ENCODE peak calls at places on chromosome 15, in five cellular contexts. One of them, this sample, is unnamed.

GRCh38 chr15:50531763-50532162 is 14.7 kb downstream of the USP50 start:
- DNase-seq in HCT116: no peak
- DNase-seq in H1: no peak
- DNase-seq in HepG2: no peak
- DNase-seq in K562: no peak
- DNase-seq in this sample: no peak

GRCh38 chr15:36501063-36501678 is 78.3 kb upstream of the CDIN1 start:
- DNase-seq in HCT116: peak
- DNase-seq in H1: no peak
- DNase-seq in HepG2: peak
- DNase-seq in K562: peak
- DNase-seq in this sample: peak

GRCh38 chr15:67089218-67090193 is 24.1 kb downstream of the SMAD3 start:
- DNase-seq in HCT116: no peak
- DNase-seq in H1: no peak
- DNase-seq in HepG2: no peak
- DNase-seq in K562: no peak
- DNase-seq in this sample: no peak

GRCh38 chr15:55758580-55758986 is 15.6 kb upstream of the PRTG start:
- DNase-seq in HCT116: no peak
- DNase-seq in H1: no peak
- DNase-seq in HepG2: no peak
- DNase-seq in K562: no peak
- DNase-seq in this sample: no peak

GRCh38 chr15:96330450-96331140 is at the start of gene NR2F2:
- DNase-seq in HCT116: peak
- DNase-seq in H1: peak
- DNase-seq in HepG2: peak
- DNase-seq in K562: peak
- DNase-seq in this sample: peak

GRCh38 chr15:57146394-57147140 is 228.1 kb downstream of the TCF12 start:
- DNase-seq in HCT116: peak
- DNase-seq in H1: no peak
- DNase-seq in HepG2: peak
- DNase-seq in K562: peak
- DNase-seq in this sample: peak

GRCh38 chr15:46170326-46170725 is 535.5 kb downstream of the SQOR start:
- DNase-seq in HCT116: no peak
- DNase-seq in H1: no peak
- DNase-seq in HepG2: no peak
- DNase-seq in K562: no peak
- DNase-seq in this sample: no peak

GRCh38 chr15:23687143-23687470 is at the start of gene NDN:
- DNase-seq in HCT116: no peak
- DNase-seq in H1: no peak
- DNase-seq in HepG2: no peak
- DNase-seq in K562: peak
- DNase-seq in this sample: no peak

GRCh38 chr15:43799209-43799944 is 643 bp downstream of the SERINC4 start:
- DNase-seq in HCT116: no peak
- DNase-seq in H1: no peak
- DNase-seq in HepG2: no peak
- DNase-seq in K562: peak
- DNase-seq in this sample: peak

GRCh38 chr15:98518823-98519561 is 129.3 kb upstream of the IGF1R start:
- DNase-seq in HCT116: peak
- DNase-seq in H1: peak
- DNase-seq in HepG2: peak
- DNase-seq in K562: peak
- DNase-seq in this sample: peak

GRCh38 chr15:46014532-46014931 is 379.7 kb downstream of the SQOR start:
- DNase-seq in HCT116: no peak
- DNase-seq in H1: no peak
- DNase-seq in HepG2: no peak
- DNase-seq in K562: no peak
- DNase-seq in this sample: no peak

GRCh38 chr15:31216210-31216911 is 110.3 kb upstream of the KLF13 start:
- DNase-seq in HCT116: no peak
- DNase-seq in H1: peak
- DNase-seq in HepG2: peak
- DNase-seq in K562: peak
- DNase-seq in this sample: peak

GRCh38 chr15:101501703-101502373 is 12.3 kb upstream of the PCSK6 start:
- DNase-seq in HCT116: peak
- DNase-seq in H1: peak
- DNase-seq in HepG2: peak
- DNase-seq in K562: peak
- DNase-seq in this sample: no peak

GRCh38 chr15:71651750-71652186 is 158.6 kb upstream of the NR2E3 start:
- DNase-seq in HCT116: peak
- DNase-seq in H1: no peak
- DNase-seq in HepG2: peak
- DNase-seq in K562: no peak
- DNase-seq in this sample: peak

GRCh38 chr15:33699691-33700447 is 268.4 kb upstream of the CHRM5 start:
- DNase-seq in HCT116: no peak
- DNase-seq in H1: no peak
- DNase-seq in HepG2: peak
- DNase-seq in K562: no peak
- DNase-seq in this sample: peak

GRCh38 chr15:70752142-70752754 is 11.1 kb downstream of the UACA start:
- DNase-seq in HCT116: no peak
- DNase-seq in H1: no peak
- DNase-seq in HepG2: no peak
- DNase-seq in K562: no peak
- DNase-seq in this sample: no peak

GRCh38 chr15:56919708-56920637 is 1.5 kb downstream of the TCF12 start:
- DNase-seq in HCT116: no peak
- DNase-seq in H1: no peak
- DNase-seq in HepG2: peak
- DNase-seq in K562: peak
- DNase-seq in this sample: peak

GRCh38 chr15:28084547-28084946 is 14.6 kb downstream of the OCA2 start:
- DNase-seq in HCT116: no peak
- DNase-seq in H1: no peak
- DNase-seq in HepG2: no peak
- DNase-seq in K562: no peak
- DNase-seq in this sample: no peak

GRCh38 chr15:77224352-77224751 is 153.4 kb upstream of the TSPAN3 start:
- DNase-seq in HCT116: no peak
- DNase-seq in H1: no peak
- DNase-seq in HepG2: peak
- DNase-seq in K562: no peak
- DNase-seq in this sample: no peak

GRCh38 chr15:51600114-51600513 is 22.5 kb downstream of the DMXL2 start:
- DNase-seq in HCT116: peak
- DNase-seq in H1: no peak
- DNase-seq in HepG2: no peak
- DNase-seq in K562: no peak
- DNase-seq in this sample: no peak

GRCh38 chr15:52102468-52102867 is 10.1 kb downstream of the BCL2L10 start:
- DNase-seq in HCT116: no peak
- DNase-seq in H1: no peak
- DNase-seq in HepG2: no peak
- DNase-seq in K562: no peak
- DNase-seq in this sample: no peak

GRCh38 chr15:67025719-67026118 is 39.7 kb upstream of the SMAD3 start:
- DNase-seq in HCT116: no peak
- DNase-seq in H1: no peak
- DNase-seq in HepG2: no peak
- DNase-seq in K562: no peak
- DNase-seq in this sample: peak

GRCh38 chr15:50676799-50677483 is 9.7 kb downstream of the TRPM7 start:
- DNase-seq in HCT116: no peak
- DNase-seq in H1: no peak
- DNase-seq in HepG2: no peak
- DNase-seq in K562: peak
- DNase-seq in this sample: no peak

GRCh38 chr15:95629503-95630168 is 700.9 kb upstream of the NR2F2 start:
- DNase-seq in HCT116: no peak
- DNase-seq in H1: no peak
- DNase-seq in HepG2: no peak
- DNase-seq in K562: peak
- DNase-seq in this sample: no peak

GRCh38 chr15:59741274-59741906 is 52.3 kb upstream of the BNIP2 start:
- DNase-seq in HCT116: peak
- DNase-seq in H1: no peak
- DNase-seq in HepG2: peak
- DNase-seq in K562: peak
- DNase-seq in this sample: peak

GRCh38 chr15:63008333-63009049 is 34.1 kb upstream of the TPM1 start:
- DNase-seq in HCT116: no peak
- DNase-seq in H1: no peak
- DNase-seq in HepG2: no peak
- DNase-seq in K562: no peak
- DNase-seq in this sample: no peak
- TF ChIP-seq JUND in HCT116: no peak
- TF ChIP-seq JUND in H1: no peak
- TF ChIP-seq JUND in HepG2: no peak
- TF ChIP-seq JUND in K562: no peak
- TF ChIP-seq JUND in this sample: no peak

DNA sequence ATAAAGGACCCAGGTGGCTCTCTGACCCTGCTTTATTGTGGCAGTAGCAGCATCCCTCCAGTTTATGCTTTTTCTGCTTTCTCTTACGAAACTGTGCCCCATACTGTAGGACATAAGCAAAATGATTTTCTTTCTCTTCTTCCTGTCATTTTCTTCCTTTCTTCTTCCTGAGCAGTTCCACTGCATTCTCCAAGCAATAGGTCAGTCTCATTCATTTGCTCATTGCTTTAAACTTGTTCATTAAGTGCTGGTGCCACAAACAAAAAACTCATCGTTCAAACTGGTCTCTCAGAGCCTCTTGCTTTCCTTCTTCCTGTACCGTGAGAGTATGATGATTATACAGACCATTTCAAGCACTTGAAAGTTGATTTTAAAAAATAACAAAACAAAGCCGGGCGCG is 66.8 kb downstream of the PDE8A start:
- DNase-seq in HCT116: no peak
- DNase-seq in H1: no peak
- DNase-seq in HepG2: no peak
- DNase-seq in K562: no peak
- DNase-seq in this sample: no peak
- TF ChIP-seq JUND in HCT116: no peak
- TF ChIP-seq JUND in H1: no peak
- TF ChIP-seq JUND in HepG2: no peak
- TF ChIP-seq JUND in K562: no peak
- TF ChIP-seq JUND in this sample: no peak

GRCh38 chr15:83445653-83446052 is 1.5 kb upstream of the SH3GL3 start:
- DNase-seq in HCT116: no peak
- DNase-seq in H1: no peak
- DNase-seq in HepG2: no peak
- DNase-seq in K562: no peak
- DNase-seq in this sample: no peak

GRCh38 chr15:83449928-83450501 is 2.9 kb downstream of the SH3GL3 start:
- DNase-seq in HCT116: no peak
- DNase-seq in H1: no peak
- DNase-seq in HepG2: no peak
- DNase-seq in K562: no peak
- DNase-seq in this sample: no peak

GRCh38 chr15:83446417-83446816 is 724 bp upstream of the SH3GL3 start:
- DNase-seq in HCT116: no peak
- DNase-seq in H1: no peak
- DNase-seq in HepG2: no peak
- DNase-seq in K562: no peak
- DNase-seq in this sample: no peak

GRCh38 chr15:83446904-83447708 is at the start of gene SH3GL3:
- DNase-seq in HCT116: peak
- DNase-seq in H1: peak
- DNase-seq in HepG2: no peak
- DNase-seq in K562: peak
- DNase-seq in this sample: peak

GRCh38 chr15:83449250-83449671 is 2.1 kb downstream of the SH3GL3 start:
- DNase-seq in HCT116: no peak
- DNase-seq in H1: no peak
- DNase-seq in HepG2: no peak
- DNase-seq in K562: no peak
- DNase-seq in this sample: no peak
- TF ChIP-seq JUND in HCT116: no peak
- TF ChIP-seq JUND in H1: no peak
- TF ChIP-seq JUND in HepG2: no peak
- TF ChIP-seq JUND in K562: no peak
- TF ChIP-seq JUND in this sample: no peak

DNA sequence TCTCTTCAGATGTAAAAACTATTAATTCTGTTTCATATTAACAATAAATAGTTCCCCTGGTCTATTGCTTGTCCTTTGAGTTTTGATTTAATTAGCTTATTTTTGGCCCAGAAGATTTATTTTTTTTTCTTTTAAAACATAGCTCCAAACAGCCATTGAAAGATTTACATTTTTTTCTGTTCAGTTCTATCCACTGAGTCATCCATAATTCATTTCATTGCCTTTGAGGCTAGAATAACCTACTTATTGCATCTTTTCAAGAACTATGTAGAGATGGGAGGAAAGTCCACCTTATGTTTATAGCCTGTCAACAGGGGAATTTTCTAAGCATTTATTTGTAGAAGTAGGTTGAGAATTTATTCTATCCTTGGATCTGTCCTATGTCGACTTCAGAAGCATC is 53.4 kb upstream of the CHD2 start:
- DNase-seq in HCT116: no peak
- DNase-seq in H1: no peak
- DNase-seq in HepG2: no peak
- DNase-seq in K562: no peak
- DNase-seq in this sample: no peak
- TF ChIP-seq JUND in HCT116: no peak
- TF ChIP-seq JUND in H1: no peak
- TF ChIP-seq JUND in HepG2: no peak
- TF ChIP-seq JUND in K562: no peak
- TF ChIP-seq JUND in this sample: no peak

This sample was measured in T47D.